ENCODE peak calls at places on chromosomes 11 and 22, in eight cellular contexts. One of them, this sample, is unnamed.

GRCh38 chr22:50289942-50290630 is 17.4 kb downstream of the PLXNB2 start:
- DNase-seq in HCT116: no peak
- DNase-seq in K562: no peak
- DNase-seq in SK-N-SH: no peak
- DNase-seq in GM12878: no peak
- DNase-seq in HepG2: no peak
- DNase-seq in A549: no peak
- DNase-seq in GM23338: no peak
- DNase-seq in this sample: no peak

GRCh38 chr11:69093106-69093505 is 44.4 kb downstream of the TPCN2 start:
- DNase-seq in GM23338: no peak
- DNase-seq in A549: no peak
- DNase-seq in GM12878: no peak
- DNase-seq in HCT116: no peak
- DNase-seq in K562: no peak
- DNase-seq in SK-N-SH: no peak
- DNase-seq in HepG2: no peak
- DNase-seq in this sample: no peak

GRCh38 chr22:47918276-47918928 is 1156.0 kb downstream of the TBC1D22A start:
- DNase-seq in GM23338: no peak
- DNase-seq in HepG2: no peak
- DNase-seq in A549: no peak
- DNase-seq in HCT116: no peak
- DNase-seq in GM12878: peak; percentile 47
- DNase-seq in K562: no peak
- DNase-seq in SK-N-SH: no peak
- DNase-seq in this sample: no peak

GRCh38 chr22:43007519-43008102 is 7.3 kb downstream of the PACSIN2 start:
- DNase-seq in HepG2: peak; percentile 65
- DNase-seq in GM23338: no peak
- DNase-seq in A549: no peak
- DNase-seq in SK-N-SH: no peak
- DNase-seq in GM12878: no peak
- DNase-seq in K562: peak; percentile 57
- DNase-seq in HCT116: no peak
- DNase-seq in this sample: no peak

GRCh38 chr11:96016978-96017502 is 93.1 kb upstream of the MTMR2 start:
- DNase-seq in HepG2: no peak
- DNase-seq in GM23338: no peak
- DNase-seq in HCT116: no peak
- DNase-seq in SK-N-SH: no peak
- DNase-seq in K562: no peak
- DNase-seq in A549: no peak
- DNase-seq in GM12878: no peak
- DNase-seq in this sample: no peak

GRCh38 chr11:102705626-102706025 is at the start of gene MMP27:
- DNase-seq in HCT116: no peak
- DNase-seq in SK-N-SH: no peak
- DNase-seq in K562: no peak
- DNase-seq in GM12878: no peak
- DNase-seq in HepG2: no peak
- DNase-seq in GM23338: no peak
- DNase-seq in A549: no peak
- DNase-seq in this sample: no peak

GRCh38 chr11:28077524-28077923 is 30.4 kb downstream of the KIF18A start:
- DNase-seq in HepG2: no peak
- DNase-seq in GM23338: no peak
- DNase-seq in SK-N-SH: no peak
- DNase-seq in GM12878: no peak
- DNase-seq in HCT116: no peak
- DNase-seq in A549: no peak
- DNase-seq in K562: no peak
- DNase-seq in this sample: no peak

GRCh38 chr11:5297671-5298070 is 4.1 kb downstream of the OR51B4 start:
- DNase-seq in K562: no peak
- DNase-seq in GM23338: no peak
- DNase-seq in HCT116: no peak
- DNase-seq in HepG2: no peak
- DNase-seq in A549: no peak
- DNase-seq in GM12878: no peak
- DNase-seq in SK-N-SH: no peak
- DNase-seq in this sample: no peak

GRCh38 chr11:8739309-8739793 is 56.8 kb downstream of the RPL27A start:
- DNase-seq in HCT116: no peak
- DNase-seq in GM23338: no peak
- DNase-seq in HepG2: no peak
- DNase-seq in SK-N-SH: no peak
- DNase-seq in GM12878: no peak
- DNase-seq in K562: no peak
- DNase-seq in A549: no peak
- DNase-seq in this sample: no peak

GRCh38 chr11:70407121-70407520 is 8.8 kb downstream of the CTTN start:
- DNase-seq in SK-N-SH: no peak
- DNase-seq in GM23338: no peak
- DNase-seq in HepG2: no peak
- DNase-seq in A549: no peak
- DNase-seq in K562: no peak
- DNase-seq in HCT116: no peak
- DNase-seq in GM12878: no peak
- DNase-seq in this sample: no peak

GRCh38 chr11:15770798-15771414 is 585.4 kb downstream of the SOX6 start:
- DNase-seq in GM23338: peak; percentile 77
- DNase-seq in GM12878: no peak
- DNase-seq in A549: peak; percentile 29
- DNase-seq in HepG2: peak; percentile 25
- DNase-seq in HCT116: peak; percentile 13
- DNase-seq in K562: peak; percentile 39
- DNase-seq in SK-N-SH: no peak
- DNase-seq in this sample: no peak

GRCh38 chr11:1130276-1131032 is 27.3 kb upstream of the MUC5AC start:
- DNase-seq in SK-N-SH: peak; percentile 29
- DNase-seq in K562: no peak
- DNase-seq in HepG2: no peak
- DNase-seq in HCT116: no peak
- DNase-seq in GM23338: no peak
- DNase-seq in GM12878: no peak
- DNase-seq in A549: no peak
- DNase-seq in this sample: no peak

GRCh38 chr11:65505434-65506315 is 6.8 kb downstream of the MALAT1 start:
- DNase-seq in GM12878: no peak
- DNase-seq in K562: peak; percentile 7
- DNase-seq in SK-N-SH: no peak
- DNase-seq in A549: no peak
- DNase-seq in HepG2: no peak
- DNase-seq in HCT116: no peak
- DNase-seq in GM23338: no peak
- DNase-seq in this sample: no peak

GRCh38 chr22:36252754-36253522 is at the start of gene APOL1:
- DNase-seq in A549: no peak
- DNase-seq in K562: peak; percentile 30
- DNase-seq in GM12878: peak; percentile 62
- DNase-seq in HepG2: peak; percentile 63
- DNase-seq in SK-N-SH: no peak
- DNase-seq in HCT116: no peak
- DNase-seq in GM23338: no peak
- DNase-seq in this sample: no peak

GRCh38 chr22:37549704-37550059 is 10.6 kb upstream of the CDC42EP1 start:
- DNase-seq in GM23338: no peak
- DNase-seq in HCT116: no peak
- DNase-seq in A549: no peak
- DNase-seq in GM12878: no peak
- DNase-seq in HepG2: no peak
- DNase-seq in K562: no peak
- DNase-seq in SK-N-SH: peak; percentile 62
- DNase-seq in this sample: no peak
- H3K4me1 ChIP-seq in GM23338: peaks cover 37% of the 10 kb centered on the region
- H3K4me1 ChIP-seq in HCT116: peaks cover 23% of the 10 kb centered on the region
- H3K4me1 ChIP-seq in A549: peaks cover 53% of the 10 kb centered on the region
- H3K4me1 ChIP-seq in GM12878: no peaks in the 10 kb centered on the region
- H3K4me1 ChIP-seq in HepG2: peaks cover 95% of the 10 kb centered on the region
- H3K4me1 ChIP-seq in K562: peaks cover 26% of the 10 kb centered on the region
- H3K4me1 ChIP-seq in SK-N-SH: peaks cover 3% of the 10 kb centered on the region
- H3K4me1 ChIP-seq in this sample: peaks cover 29% of the 10 kb centered on the region

DNA sequence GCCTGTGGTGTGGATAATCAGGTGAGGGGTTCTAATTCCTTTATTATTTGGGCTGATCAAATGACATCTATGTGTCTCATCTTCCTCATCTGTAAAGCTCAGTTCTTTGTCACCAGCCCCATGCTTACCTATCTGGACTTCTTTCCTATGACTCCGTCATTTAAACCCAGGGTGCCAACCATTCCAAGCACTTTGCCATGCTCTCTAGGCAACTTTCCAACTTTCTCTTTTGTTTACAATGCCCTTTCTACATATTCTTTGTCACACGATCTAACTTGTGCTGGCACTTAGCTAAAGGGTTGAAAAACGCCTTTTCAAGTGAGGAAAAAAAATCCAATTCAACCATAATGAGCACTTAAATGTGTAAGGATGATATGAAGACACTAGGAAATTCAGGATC is 27.9 kb downstream of the EXPH5 start:
- DNase-seq in GM12878: no peak
- DNase-seq in A549: no peak
- DNase-seq in HepG2: no peak
- DNase-seq in SK-N-SH: no peak
- DNase-seq in K562: no peak
- DNase-seq in HCT116: no peak
- DNase-seq in GM23338: no peak
- DNase-seq in this sample: no peak
- TF ChIP-seq REST in GM12878: no peak
- TF ChIP-seq REST in A549: no peak
- TF ChIP-seq REST in HepG2: no peak
- TF ChIP-seq REST in SK-N-SH: no peak
- TF ChIP-seq REST in K562: no peak
- TF ChIP-seq REST in HCT116: no peak
- TF ChIP-seq REST in GM23338: no peak
- TF ChIP-seq REST in this sample: no peak

GRCh38 chr11:12058425-12059115 is 50.1 kb upstream of the DKK3 start:
- DNase-seq in GM23338: no peak
- DNase-seq in HCT116: no peak
- DNase-seq in GM12878: no peak
- DNase-seq in K562: no peak
- DNase-seq in SK-N-SH: no peak
- DNase-seq in A549: no peak
- DNase-seq in HepG2: no peak
- DNase-seq in this sample: no peak

GRCh38 chr11:12057299-12057980 is 49.0 kb upstream of the DKK3 start:
- DNase-seq in SK-N-SH: no peak
- DNase-seq in HCT116: no peak
- DNase-seq in HepG2: no peak
- DNase-seq in GM23338: no peak
- DNase-seq in A549: no peak
- DNase-seq in GM12878: no peak
- DNase-seq in K562: no peak
- DNase-seq in this sample: no peak

GRCh38 chr11:12063251-12063650 is 47.1 kb upstream of the MICAL2 start:
- DNase-seq in HCT116: no peak
- DNase-seq in SK-N-SH: no peak
- DNase-seq in GM12878: no peak
- DNase-seq in A549: no peak
- DNase-seq in HepG2: no peak
- DNase-seq in GM23338: no peak
- DNase-seq in K562: no peak
- DNase-seq in this sample: no peak

GRCh38 chr11:12061851-12062560 is 48.4 kb upstream of the MICAL2 start:
- DNase-seq in SK-N-SH: no peak
- DNase-seq in GM23338: no peak
- DNase-seq in HepG2: no peak
- DNase-seq in GM12878: no peak
- DNase-seq in K562: no peak
- DNase-seq in A549: no peak
- DNase-seq in HCT116: no peak
- DNase-seq in this sample: no peak

GRCh38 chr11:12060385-12060980 is 49.9 kb upstream of the MICAL2 start:
- DNase-seq in GM23338: no peak
- DNase-seq in SK-N-SH: no peak
- DNase-seq in HCT116: no peak
- DNase-seq in A549: no peak
- DNase-seq in K562: no peak
- DNase-seq in HepG2: no peak
- DNase-seq in GM12878: no peak
- DNase-seq in this sample: no peak
- H3K4me1 ChIP-seq in GM23338: no peaks in the 10 kb centered on the region
- H3K4me1 ChIP-seq in SK-N-SH: no peaks in the 10 kb centered on the region
- H3K4me1 ChIP-seq in HCT116: peaks cover 5% of the 10 kb centered on the region
- H3K4me1 ChIP-seq in A549: peaks cover 17% of the 10 kb centered on the region
- H3K4me1 ChIP-seq in K562: no peaks in the 10 kb centered on the region
- H3K4me1 ChIP-seq in HepG2: peaks cover under 1% of the 10 kb centered on the region
- H3K4me1 ChIP-seq in GM12878: no peaks in the 10 kb centered on the region
- H3K4me1 ChIP-seq in this sample: no peaks in the 10 kb centered on the region

GRCh38 chr11:120465921-120466534 is 45.5 kb upstream of the GRIK4 start:
- DNase-seq in A549: no peak
- DNase-seq in SK-N-SH: no peak
- DNase-seq in GM23338: no peak
- DNase-seq in HepG2: no peak
- DNase-seq in K562: no peak
- DNase-seq in HCT116: no peak
- DNase-seq in GM12878: no peak
- DNase-seq in this sample: no peak

GRCh38 chr11:120467627-120468026 is 43.9 kb upstream of the GRIK4 start:
- DNase-seq in GM12878: no peak
- DNase-seq in SK-N-SH: no peak
- DNase-seq in HCT116: no peak
- DNase-seq in GM23338: no peak
- DNase-seq in A549: no peak
- DNase-seq in K562: no peak
- DNase-seq in HepG2: no peak
- DNase-seq in this sample: no peak

GRCh38 chr11:120473486-120473885 is 38.1 kb upstream of the GRIK4 start:
- DNase-seq in SK-N-SH: no peak
- DNase-seq in GM23338: no peak
- DNase-seq in HCT116: no peak
- DNase-seq in HepG2: no peak
- DNase-seq in K562: no peak
- DNase-seq in A549: no peak
- DNase-seq in GM12878: no peak
- DNase-seq in this sample: no peak

DNA sequence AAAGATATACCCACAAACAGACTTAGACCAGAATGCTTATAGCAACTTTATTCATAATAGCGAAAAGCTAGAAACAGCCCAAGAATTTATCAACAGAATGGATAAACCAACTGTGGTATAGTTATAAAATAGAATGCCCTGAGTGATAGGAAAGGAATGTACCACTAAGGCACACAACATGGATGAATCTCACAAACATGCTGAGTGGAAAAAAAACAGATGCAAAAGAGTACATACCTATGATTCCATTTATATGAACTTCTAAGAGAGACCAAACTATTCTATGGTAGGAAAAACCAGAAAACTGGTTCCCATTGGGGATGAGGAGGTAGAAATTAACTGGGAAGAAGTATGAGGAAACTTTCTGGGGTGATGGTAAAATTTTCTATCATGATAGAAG is 40.4 kb upstream of the GRIK4 start:
- DNase-seq in HCT116: no peak
- DNase-seq in GM12878: no peak
- DNase-seq in HepG2: no peak
- DNase-seq in GM23338: no peak
- DNase-seq in K562: no peak
- DNase-seq in A549: no peak
- DNase-seq in SK-N-SH: no peak
- DNase-seq in this sample: no peak
- TF ChIP-seq REST in HCT116: no peak
- TF ChIP-seq REST in GM12878: no peak
- TF ChIP-seq REST in HepG2: no peak
- TF ChIP-seq REST in GM23338: no peak
- TF ChIP-seq REST in K562: no peak
- TF ChIP-seq REST in A549: no peak
- TF ChIP-seq REST in SK-N-SH: no peak
- TF ChIP-seq REST in this sample: no peak